ENCODE peak calls at places on chromosomes 12 and 14, in six cellular contexts. Y, A, F, Z, U and K are unnamed samples.

GRCh38 chr12:49909826-49910225 is 6.1 kb upstream of the FAIM2 start:
- DNase-seq in Y (no peak), A (peak), F (no peak), Z (no peak), U (peak), K (peak)

GRCh38 chr14:73759183-73759713 is 45.1 kb upstream of the PNMA1 start:
- DNase-seq in Y (no peak), A (peak), F (no peak), Z (peak), U (no peak), K (peak)

GRCh38 chr14:35416108-35416750 is 11.7 kb upstream of the NFKBIA start:
- DNase-seq in Y (no peak), A (no peak), F (no peak), Z (peak), U (no peak), K (peak)

GRCh38 chr12:24742378-24742777 is 206.5 kb downstream of the BCAT1 start:
- DNase-seq in Y (no peak), A (no peak), F (no peak), Z (no peak), U (no peak), K (no peak)

GRCh38 chr12:19965196-19966038 is 402.9 kb upstream of the PDE3A start:
- DNase-seq in Y (no peak), A (no peak), F (no peak), Z (no peak), U (no peak), K (no peak)

GRCh38 chr12:41061189-41061588 is 126.9 kb upstream of the PDZRN4 start:
- DNase-seq in Y (no peak), A (no peak), F (no peak), Z (no peak), U (no peak), K (no peak)

GRCh38 chr14:93991212-93991611 is 5.9 kb upstream of the CCDC197 start:
- DNase-seq in Y (no peak), A (no peak), F (no peak), Z (no peak), U (no peak), K (no peak)

GRCh38 chr14:68391292-68392014 is 401.4 kb downstream of the ZFP36L1 start:
- DNase-seq in Y (no peak), A (peak), F (no peak), Z (no peak), U (no peak), K (peak)

GRCh38 chr12:56346663-56347062 is 8.0 kb downstream of the IL23A start:
- DNase-seq in Y (peak), A (no peak), F (no peak), Z (no peak), U (peak), K (no peak)

GRCh38 chr14:68482018-68482417 is 310.8 kb downstream of the ZFP36L1 start:
- DNase-seq in Y (no peak), A (no peak), F (no peak), Z (no peak), U (no peak), K (no peak)

GRCh38 chr14:101503431-101504095 is 57.7 kb upstream of the DIO3 start:
- DNase-seq in Y (no peak), A (no peak), F (no peak), Z (no peak), U (no peak), K (no peak)

GRCh38 chr12:52896190-52897100 is 8.4 kb downstream of the KRT8 start:
- DNase-seq in Y (no peak), A (no peak), F (no peak), Z (no peak), U (no peak), K (no peak)

GRCh38 chr12:93879476-93880376 is 202.6 kb downstream of the CRADD start:
- DNase-seq in Y (peak), A (peak), F (peak), Z (no peak), U (peak), K (peak)